ENCODE peak calls at places on chromosomes 1 and 21, in six cellular contexts. N is lower lobe of right lung, I is IMR-90, A is PC-3, M is OCI-LY7, E is HCT116. U is an unnamed sample.

GRCh38 chr1:91883470-91883869 is 2.5 kb downstream of the TGFBR3 start:
- DNase-seq in N (no peak), I (peak; percentile 62), A (peak; percentile 68), M (peak; percentile 12), E (no peak), U (peak; percentile 39)

GRCh38 chr1:111850124-111850523 is 94.4 kb downstream of the DDX20 start:
- DNase-seq in N (no peak), I (no peak), A (no peak), M (no peak), E (no peak), U (no peak)

GRCh38 chr1:27864264-27864895 is 8.0 kb upstream of the THEMIS2 start:
- DNase-seq in N (no peak), I (no peak), A (peak; percentile 63), M (no peak), E (no peak), U (no peak)

GRCh38 chr1:115189814-115190541 is 100.7 kb upstream of the TSPAN2 start:
- DNase-seq in N (no peak), I (peak; percentile 95), A (peak; percentile 94), M (no peak), E (peak; percentile 56), U (peak; percentile 93)

GRCh38 chr1:100535264-100535663 is 2.7 kb upstream of the GPR88 start:
- DNase-seq in N (no peak), I (no peak), A (no peak), M (no peak), E (no peak), U (no peak)

GRCh38 chr1:186236921-186237320 is 138.1 kb downstream of the TPR start:
- DNase-seq in N (no peak), I (peak; percentile 95), A (peak; percentile 76), M (no peak), E (peak; percentile 62), U (peak; percentile 91)

GRCh38 chr21:37008705-37009104 is 2.2 kb downstream of the RIPPLY3 start:
- DNase-seq in N (no peak), I (no peak), A (no peak), M (no peak), E (no peak), U (no peak)

GRCh38 chr1:165397945-165398344 is 41.4 kb upstream of the LMX1A start:
- DNase-seq in N (no peak), I (peak; percentile 44), A (peak; percentile 63), M (no peak), E (no peak), U (no peak)

GRCh38 chr1:171188388-171189266 is 3.5 kb downstream of the FMO2 start:
- DNase-seq in N (peak; percentile 52), I (peak; percentile 65), A (peak; percentile 85), M (peak; percentile 65), E (peak; percentile 24), U (peak; percentile 28)

GRCh38 chr1:200279810-200280411 is 129.9 kb downstream of the ZNF281 start:
- DNase-seq in N (no peak), I (peak; percentile 60), A (peak; percentile 99), M (peak; percentile 46), E (peak; percentile 55), U (peak; percentile 16)

GRCh38 chr21:44013380-44014088 is 1.4 kb downstream of the TRAPPC10 start:
- DNase-seq in N (no peak), I (peak; percentile 4), A (peak; percentile 25), M (peak; percentile 56), E (no peak), U (no peak)

GRCh38 chr1:93844262-93845045 is 34.6 kb downstream of the DNTTIP2 start:
- DNase-seq in N (no peak), I (peak; percentile 86), A (peak; percentile 85), M (peak; percentile 83), E (peak; percentile 55), U (peak; percentile 69)

GRCh38 chr1:64110924-64111777 is 92.3 kb upstream of the UBE2U start:
- DNase-seq in N (no peak), I (peak; percentile 31), A (no peak), M (no peak), E (no peak), U (no peak)

GRCh38 chr1:29602203-29602602 is 365.9 kb downstream of the PTPRU start:
- DNase-seq in N (no peak), I (no peak), A (no peak), M (no peak), E (no peak), U (no peak)

GRCh38 chr1:171226757-171227370 is 21.4 kb upstream of the FMO1 start:
- DNase-seq in N (no peak), I (peak; percentile 80), A (peak; percentile 83), M (peak; percentile 73), E (peak; percentile 42), U (peak; percentile 61)

GRCh38 chr21:14453339-14453738 is 70.4 kb upstream of the HSPA13 start:
- DNase-seq in N (no peak), I (no peak), A (no peak), M (no peak), E (no peak), U (no peak)

GRCh38 chr21:15022608-15023261 is 42.1 kb downstream of the NRIP1 start:
- DNase-seq in N (no peak), I (peak; percentile 28), A (no peak), M (no peak), E (no peak), U (peak; percentile 29)

GRCh38 chr1:32900371-32900955 is 726 bp downstream of the TMEM54 start:
- DNase-seq in N (no peak), I (peak; percentile 7), A (no peak), M (no peak), E (no peak), U (no peak)

GRCh38 chr1:27724961-27725373 is 794 bp upstream of the FAM76A start:
- DNase-seq in N (peak; percentile 60), I (no peak), A (no peak), M (peak; percentile 25), E (no peak), U (peak; percentile 29)

GRCh38 chr1:236371083-236371482 is 23.0 kb upstream of the EDARADD start:
- DNase-seq in N (no peak), I (no peak), A (no peak), M (no peak), E (no peak), U (no peak)

GRCh38 chr1:109266965-109267364 is 16.0 kb downstream of the PSRC1 start:
- DNase-seq in N (no peak), I (peak; percentile 44), A (peak; percentile 85), M (no peak), E (no peak), U (peak; percentile 50)

GRCh38 chr1:206503591-206504362 is 3.6 kb upstream of the RASSF5 start:
- DNase-seq in N (peak; percentile 78), I (peak; percentile 98), A (peak; percentile 100), M (no peak), E (peak; percentile 78), U (peak; percentile 92)

GRCh38 chr1:29240400-29240837 is 4.1 kb downstream of the PTPRU start:
- DNase-seq in N (no peak), I (no peak), A (no peak), M (no peak), E (no peak), U (no peak)

GRCh38 chr1:112141923-112142322 is 152.5 kb upstream of the KCND3 start:
- DNase-seq in N (no peak), I (no peak), A (no peak), M (no peak), E (no peak), U (no peak)

GRCh38 chr1:48526045-48526714 is 54.2 kb upstream of the SPATA6 start:
- DNase-seq in N (no peak), I (peak; percentile 35), A (peak; percentile 35), M (no peak), E (no peak), U (no peak)

GRCh38 chr1:13513063-13513884 is 529 bp downstream of the LRRC38 start:
- DNase-seq in N (no peak), I (no peak), A (no peak), M (no peak), E (no peak), U (no peak)
- TF ChIP-seq CTCF in N (no peak), I (no peak), A (no peak), M (no peak), E (no peak), U (no peak)

DNA sequence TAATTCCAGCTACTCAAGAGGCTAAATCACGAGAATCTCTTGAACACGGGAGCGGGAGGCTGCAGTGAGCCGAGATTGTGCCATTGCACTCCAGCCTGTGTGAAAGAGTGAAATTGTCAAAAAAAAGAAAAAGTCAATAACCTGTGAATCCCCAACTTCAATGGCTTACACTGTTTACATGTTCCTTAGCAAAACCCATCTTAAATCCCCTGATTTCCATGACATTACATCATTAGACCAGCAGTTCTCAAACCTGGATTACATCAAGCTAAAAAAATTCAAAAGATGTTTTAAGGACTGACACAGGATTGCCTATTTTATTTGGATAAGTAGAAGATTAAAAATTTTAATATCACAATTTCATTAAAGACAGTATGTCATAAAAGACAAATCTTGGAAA is 12.4 kb downstream of the GPBP1L1 start:
- DNase-seq in N (no peak), I (peak; percentile 56), A (no peak), M (no peak), E (no peak), U (no peak)
- H3K4me1 ChIP-seq in N (peaks cover 71% of the 10 kb centered on the region), I (peaks cover 9% of the 10 kb centered on the region), A (peaks cover 3% of the 10 kb centered on the region), M (peaks cover 7% of the 10 kb centered on the region), E (no peaks in the 10 kb centered on the region), U (peaks cover 4% of the 10 kb centered on the region)

DNA sequence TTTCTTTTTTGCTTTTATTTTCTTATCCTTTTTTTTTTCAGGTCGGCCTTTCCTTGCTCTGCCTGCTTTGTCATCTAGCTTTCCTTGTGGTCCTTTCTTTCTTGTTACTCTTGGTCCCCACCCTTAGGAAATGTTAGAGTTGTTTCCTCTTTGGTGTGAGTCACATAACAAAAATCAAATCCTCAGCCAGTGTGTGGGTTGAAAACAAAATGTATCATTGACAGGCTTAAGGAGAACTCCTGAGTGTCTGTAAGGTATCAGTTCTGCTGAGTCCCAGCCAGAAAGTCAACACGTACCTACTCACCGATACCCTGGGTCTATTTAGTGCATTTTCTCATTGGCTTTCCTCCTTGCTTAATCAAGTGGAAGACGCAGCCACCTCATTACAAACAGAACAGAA is 1037.3 kb downstream of the ADGRL2 start:
- DNase-seq in N (no peak), I (no peak), A (peak; percentile 41), M (no peak), E (no peak), U (peak; percentile 32)
- H3K27ac ChIP-seq in N (no peak overlapping the region), I (no peak overlapping the region), A (no peak overlapping the region), M (no peak overlapping the region), E (no peak overlapping the region), U (no peak overlapping the region)

GRCh38 chr1:151482017-151482416 is 22.7 kb upstream of the POGZ start:
- DNase-seq in N (no peak), I (no peak), A (no peak), M (no peak), E (no peak), U (no peak)

GRCh38 chr1:151486557-151486956 is 24.6 kb upstream of the CGN start:
- DNase-seq in N (no peak), I (no peak), A (no peak), M (no peak), E (no peak), U (no peak)

GRCh38 chr1:151491641-151492040 is 19.5 kb upstream of the CGN start:
- DNase-seq in N (no peak), I (no peak), A (no peak), M (no peak), E (no peak), U (no peak)

DNA sequence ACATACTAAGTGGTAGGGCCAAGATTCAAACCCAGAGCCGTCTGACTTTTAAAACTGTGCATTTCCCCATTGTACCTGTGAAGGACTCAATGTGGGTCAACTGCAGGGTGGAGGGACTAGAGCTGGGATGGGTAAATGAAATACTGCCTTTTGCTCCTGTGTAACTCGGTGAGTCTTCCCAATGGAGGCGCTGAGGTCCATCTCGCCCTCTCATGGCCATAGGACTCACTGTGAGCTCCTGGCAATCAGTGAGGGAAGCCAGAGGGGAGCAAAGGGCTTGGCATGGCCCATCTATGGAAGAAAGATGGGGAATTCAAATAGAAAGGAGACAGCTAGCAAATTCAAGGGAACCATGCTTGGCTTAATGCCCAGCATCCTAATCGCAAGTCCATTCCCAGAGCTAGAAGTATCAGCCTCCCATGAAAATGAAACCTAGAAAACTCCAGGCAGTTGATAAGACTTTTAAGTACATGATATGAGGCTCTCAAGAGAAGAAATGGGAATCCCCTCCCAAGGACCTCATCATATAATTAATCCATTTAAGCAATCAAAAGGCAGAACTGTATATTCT is 25.4 kb upstream of the CGN start:
- DNase-seq in N (no peak), I (peak; percentile 27), A (no peak), M (no peak), E (no peak), U (no peak)
- TF ChIP-seq CTCF in N (no peak), I (peak; percentile 4), A (peak; percentile 8), M (no peak), E (peak; percentile 16), U (no peak)